ENCODE peak calls at places on chromosome 4, in nine cellular contexts. R, N, Q, K, U, M, G, B and W are unnamed samples.
A peak's percentile ranks its signal among the peaks of the same experiment; 100 is the strongest.

GRCh38 chr4:6195602-6196319 is 4.6 kb downstream of the JAKMIP1 start:
- DNase-seq in U (no peak), R (no peak), M (no peak), N (no peak), B (no peak), G (no peak), K (no peak), Q (no peak), W (no peak)

GRCh38 chr4:145132521-145133098 is 34.5 kb downstream of the ABCE1 start:
- DNase-seq in M (no peak), U (no peak), K (no peak), G (peak; percentile 91), Q (no peak), N (no peak), B (peak; percentile 7), R (peak; percentile 3), W (no peak)

GRCh38 chr4:39855909-39856512 is 121.7 kb downstream of the PDS5A start:
- DNase-seq in G (peak; percentile 26), R (no peak), K (no peak), B (no peak), M (no peak), N (no peak), Q (no peak), U (no peak), W (no peak)

GRCh38 chr4:83331959-83332358 is 2.7 kb downstream of the HPSE start:
- DNase-seq in K (no peak), G (no peak), B (no peak), N (no peak), R (no peak), U (no peak), M (no peak), Q (no peak), W (no peak)

GRCh38 chr4:84167579-84167978 is 331.5 kb downstream of the NKX6-1 start:
- DNase-seq in G (no peak), R (no peak), B (no peak), K (no peak), N (no peak), Q (no peak), M (no peak), U (no peak), W (no peak)

GRCh38 chr4:17497890-17498523 is 13.9 kb downstream of the QDPR start:
- DNase-seq in B (no peak), N (peak; percentile 35), G (no peak), Q (no peak), R (no peak), K (no peak), M (no peak), U (no peak), W (no peak)

GRCh38 chr4:173217727-173218126 is 49.1 kb downstream of the GALNT7 start:
- DNase-seq in K (no peak), Q (no peak), G (peak; percentile 32), U (no peak), N (no peak), B (no peak), R (no peak), M (no peak), W (no peak)

GRCh38 chr4:74284074-74284473 is 24.2 kb upstream of the EPGN start:
- DNase-seq in G (no peak), N (no peak), Q (no peak), R (no peak), K (no peak), M (no peak), B (no peak), U (no peak), W (no peak)

GRCh38 chr4:88195666-88196365 is 37.4 kb upstream of the ABCG2 start:
- DNase-seq in G (no peak), B (no peak), K (no peak), U (no peak), Q (no peak), N (no peak), M (no peak), R (no peak), W (no peak)

GRCh38 chr4:38723114-38723513 is 59.1 kb downstream of the KLF3 start:
- DNase-seq in K (no peak), R (no peak), M (no peak), N (no peak), B (no peak), G (no peak), Q (no peak), U (no peak), W (no peak)

GRCh38 chr4:15805583-15806517 is 27.7 kb downstream of the CD38 start:
- DNase-seq in K (no peak), N (no peak), B (peak; percentile 30), R (peak; percentile 54), Q (peak; percentile 31), M (no peak), G (peak; percentile 58), U (no peak), W (no peak)

GRCh38 chr4:85498068-85498733 is 23.3 kb downstream of the ARHGAP24 start:
- DNase-seq in Q (peak; percentile 61), M (no peak), G (no peak), N (peak; percentile 35), U (no peak), K (peak; percentile 10), B (no peak), R (peak; percentile 74), W (no peak)

GRCh38 chr4:153084939-153085630 is 119.2 kb upstream of the TRIM2 start:
- DNase-seq in K (no peak), U (peak; percentile 94), Q (peak; percentile 82), G (peak; percentile 75), B (peak; percentile 62), N (peak; percentile 74), M (no peak), R (peak; percentile 67), W (no peak)

GRCh38 chr4:153090670-153091385 is 113.4 kb upstream of the TRIM2 start:
- DNase-seq in Q (no peak), R (no peak), B (no peak), M (no peak), U (no peak), N (no peak), K (no peak), G (no peak), W (no peak)

GRCh38 chr4:153087671-153088194 is 116.5 kb upstream of the TRIM2 start:
- DNase-seq in U (no peak), B (no peak), Q (no peak), G (no peak), N (no peak), M (no peak), R (no peak), K (no peak), W (no peak)

GRCh38 chr4:153094435-153094834 is 109.8 kb upstream of the TRIM2 start:
- DNase-seq in M (no peak), Q (no peak), U (no peak), B (no peak), R (no peak), G (no peak), N (no peak), K (no peak), W (no peak)

DNA sequence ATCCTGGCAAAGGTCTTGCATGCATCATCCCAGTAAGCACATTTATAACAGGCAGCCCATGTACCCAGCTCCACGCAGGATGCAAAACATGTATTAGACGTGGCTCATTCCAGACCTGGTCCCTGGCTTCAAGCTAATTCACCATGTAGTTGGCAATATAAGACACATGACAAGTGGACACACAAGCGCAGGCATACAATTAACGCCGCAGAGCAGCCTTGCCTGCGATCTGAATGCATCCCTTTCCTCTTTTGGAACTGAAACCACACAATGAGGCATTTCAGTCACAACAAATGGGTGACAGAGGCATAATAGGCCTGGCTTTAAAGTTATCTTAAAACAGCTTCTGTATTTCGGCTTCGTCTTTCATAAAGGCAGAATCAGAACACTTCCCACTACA is 114.5 kb upstream of the TRIM2 start:
- DNase-seq in N (no peak), G (no peak), Q (no peak), R (no peak), B (no peak), U (no peak), K (no peak), M (no peak), W (no peak)
- H3K4me3 ChIP-seq in N (no peak overlapping the region), G (no peak overlapping the region), Q (no peak overlapping the region), R (no peak overlapping the region), B (no peak overlapping the region), U (no peak overlapping the region), K (no peak overlapping the region), M (no peak overlapping the region), W (no peak overlapping the region)

DNA sequence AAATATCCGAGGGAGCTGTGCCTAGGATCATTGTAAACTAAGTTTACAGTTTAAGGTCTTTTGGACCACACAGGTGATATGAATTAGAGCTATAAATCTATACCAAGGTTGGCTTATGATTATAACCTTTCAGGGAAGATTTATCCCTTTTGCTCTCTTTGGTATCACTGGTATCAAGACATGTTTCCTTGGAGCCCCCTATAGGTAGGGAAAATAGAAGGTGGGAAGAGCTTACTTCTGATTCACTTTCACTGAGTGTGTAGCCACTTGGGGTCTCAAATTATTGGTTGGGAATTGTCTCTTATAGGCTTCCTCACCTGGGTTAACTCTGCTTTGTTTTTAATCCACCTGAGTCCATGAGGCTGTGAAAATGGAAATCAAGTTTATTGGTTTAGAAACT is 262.1 kb upstream of the NR3C2 start:
- DNase-seq in N (no peak), K (no peak), Q (no peak), U (no peak), B (no peak), M (no peak), G (peak; percentile 12), R (no peak), W (no peak)
- TF ChIP-seq CTCF in N (peak; percentile 33), K (no peak), Q (no peak), U (no peak), B (no peak), M (no peak), G (peak; percentile 7), R (no peak), W (no peak)

DNA sequence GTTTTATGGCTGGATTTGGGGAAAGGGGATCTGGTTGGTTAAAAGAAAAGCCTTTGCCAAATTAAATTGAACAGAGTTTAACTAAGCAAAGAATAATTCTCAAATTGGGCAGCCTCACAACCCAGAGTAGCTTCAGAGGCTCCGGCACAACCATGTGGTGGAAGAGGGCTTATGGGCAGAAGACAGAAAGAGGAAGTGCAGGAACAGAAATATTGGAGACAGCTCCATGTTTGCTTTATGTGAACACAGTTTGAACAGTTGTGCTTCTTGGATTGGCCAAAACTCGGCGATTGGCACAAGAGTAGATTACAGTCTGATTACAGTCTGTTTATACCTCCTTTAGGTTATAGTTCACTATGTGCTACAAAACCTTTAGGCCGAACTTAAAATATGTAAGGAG is 562.7 kb downstream of the TRIML1 start:
- DNase-seq in B (no peak), G (no peak), N (no peak), K (no peak), R (no peak), U (no peak), M (no peak), Q (no peak), W (no peak)
- H3K27ac ChIP-seq in B (no peak overlapping the region), G (no peak overlapping the region), N (no peak overlapping the region), K (no peak overlapping the region), R (no peak overlapping the region), U (no peak overlapping the region), M (no peak overlapping the region), Q (no peak overlapping the region), W (no peak overlapping the region)

DNA sequence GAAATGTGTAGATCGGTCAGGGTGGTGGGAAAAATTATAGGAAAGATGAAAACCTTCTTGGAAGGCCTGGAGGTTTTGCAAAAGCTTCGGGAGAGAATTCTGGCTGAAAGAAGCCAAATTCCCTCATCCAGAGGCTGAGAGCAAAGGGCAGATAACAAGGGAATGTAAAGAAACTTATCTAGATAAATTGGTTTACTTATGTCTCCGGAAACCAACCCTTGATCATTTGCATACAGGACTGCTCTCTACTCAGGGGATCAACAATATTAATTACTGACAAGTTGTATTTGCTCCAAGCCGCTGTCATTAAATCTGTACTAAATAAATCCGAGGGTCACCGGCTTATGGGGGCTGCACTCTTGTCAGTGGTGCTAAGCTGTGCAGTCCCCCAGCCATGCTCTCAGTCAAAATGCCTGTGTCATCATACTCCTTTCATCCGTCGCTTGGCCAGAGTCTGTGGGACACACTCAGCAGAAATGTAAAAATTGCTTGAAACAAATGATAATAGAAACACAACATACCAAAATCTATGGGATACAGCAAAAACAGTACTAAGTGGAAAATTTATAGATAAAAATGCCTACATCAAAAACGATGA is 715.7 kb downstream of the KCTD8 start:
- DNase-seq in K (no peak), M (no peak), U (no peak), B (no peak), R (no peak), N (no peak), G (no peak), Q (no peak), W (no peak)
- H3K4me3 ChIP-seq in K (no peak overlapping the region), M (no peak overlapping the region), U (no peak overlapping the region), B (no peak overlapping the region), R (no peak overlapping the region), N (no peak overlapping the region), G (no peak overlapping the region), Q (no peak overlapping the region), W (no peak overlapping the region)